ENCODE peak calls at places on chromosomes 16 and 17, in ten cellular contexts. One of them, this sample, is unnamed.

GRCh38 chr16:84722068-84722467 is 22.3 kb downstream of the USP10 start:
- DNase-seq in mucosa of gallbladder: no peak
- DNase-seq in astrocyte of the spinal cord: no peak
- DNase-seq in nephron progenitor cell: no peak
- DNase-seq in fibroblast of lung: no peak
- DNase-seq in dorsolateral prefrontal cortex: no peak
- DNase-seq in iris pigment epithelial cell: no peak
- DNase-seq in aorta: no peak
- DNase-seq in SW 1271: no peak
- DNase-seq in activated B cell treated with CpG ODN at 0.5 μM for 24 hours: no peak
- DNase-seq in this sample: no peak

GRCh38 chr16:86955136-86955890 is 361.9 kb downstream of the C16orf95 start:
- DNase-seq in fibroblast of lung: no peak
- DNase-seq in SW 1271: no peak
- DNase-seq in astrocyte of the spinal cord: no peak
- DNase-seq in activated B cell treated with CpG ODN at 0.5 μM for 24 hours: no peak
- DNase-seq in mucosa of gallbladder: no peak
- DNase-seq in aorta: peak; percentile 38
- DNase-seq in dorsolateral prefrontal cortex: no peak
- DNase-seq in nephron progenitor cell: no peak
- DNase-seq in iris pigment epithelial cell: no peak
- DNase-seq in this sample: no peak

GRCh38 chr17:50474523-50474922 is 4.1 kb upstream of the RSAD1 start:
- DNase-seq in dorsolateral prefrontal cortex: no peak
- DNase-seq in mucosa of gallbladder: no peak
- DNase-seq in SW 1271: no peak
- DNase-seq in astrocyte of the spinal cord: no peak
- DNase-seq in iris pigment epithelial cell: no peak
- DNase-seq in activated B cell treated with CpG ODN at 0.5 μM for 24 hours: no peak
- DNase-seq in aorta: no peak
- DNase-seq in fibroblast of lung: no peak
- DNase-seq in nephron progenitor cell: no peak
- DNase-seq in this sample: no peak

GRCh38 chr16:3641801-3642396 is 12.6 kb upstream of the DNASE1 start:
- DNase-seq in dorsolateral prefrontal cortex: no peak
- DNase-seq in fibroblast of lung: no peak
- DNase-seq in iris pigment epithelial cell: no peak
- DNase-seq in SW 1271: no peak
- DNase-seq in nephron progenitor cell: no peak
- DNase-seq in astrocyte of the spinal cord: no peak
- DNase-seq in aorta: no peak
- DNase-seq in mucosa of gallbladder: no peak
- DNase-seq in activated B cell treated with CpG ODN at 0.5 μM for 24 hours: peak; percentile 12
- DNase-seq in this sample: no peak

GRCh38 chr17:27912989-27913388 is 19.8 kb upstream of the LYRM9 start:
- DNase-seq in activated B cell treated with CpG ODN at 0.5 μM for 24 hours: no peak
- DNase-seq in mucosa of gallbladder: no peak
- DNase-seq in dorsolateral prefrontal cortex: no peak
- DNase-seq in aorta: no peak
- DNase-seq in nephron progenitor cell: no peak
- DNase-seq in SW 1271: no peak
- DNase-seq in astrocyte of the spinal cord: no peak
- DNase-seq in iris pigment epithelial cell: no peak
- DNase-seq in fibroblast of lung: no peak
- DNase-seq in this sample: no peak

GRCh38 chr16:12802661-12803060 is 1.0 kb downstream of the CPPED1 start:
- DNase-seq in iris pigment epithelial cell: no peak
- DNase-seq in activated B cell treated with CpG ODN at 0.5 μM for 24 hours: no peak
- DNase-seq in SW 1271: no peak
- DNase-seq in aorta: no peak
- DNase-seq in fibroblast of lung: no peak
- DNase-seq in astrocyte of the spinal cord: no peak
- DNase-seq in nephron progenitor cell: no peak
- DNase-seq in dorsolateral prefrontal cortex: no peak
- DNase-seq in mucosa of gallbladder: no peak
- DNase-seq in this sample: no peak

GRCh38 chr16:4489030-4489429 is 12.8 kb downstream of the HMOX2 start:
- DNase-seq in iris pigment epithelial cell: peak; percentile 90
- DNase-seq in dorsolateral prefrontal cortex: no peak
- DNase-seq in SW 1271: peak; percentile 17
- DNase-seq in fibroblast of lung: peak; percentile 96
- DNase-seq in nephron progenitor cell: no peak
- DNase-seq in aorta: no peak
- DNase-seq in activated B cell treated with CpG ODN at 0.5 μM for 24 hours: no peak
- DNase-seq in astrocyte of the spinal cord: peak; percentile 79
- DNase-seq in mucosa of gallbladder: no peak
- DNase-seq in this sample: no peak

GRCh38 chr16:66699898-66700297 is 3.4 kb upstream of the CMTM4 start:
- DNase-seq in activated B cell treated with CpG ODN at 0.5 μM for 24 hours: no peak
- DNase-seq in dorsolateral prefrontal cortex: no peak
- DNase-seq in aorta: no peak
- DNase-seq in nephron progenitor cell: no peak
- DNase-seq in iris pigment epithelial cell: no peak
- DNase-seq in astrocyte of the spinal cord: no peak
- DNase-seq in fibroblast of lung: no peak
- DNase-seq in SW 1271: no peak
- DNase-seq in mucosa of gallbladder: no peak
- DNase-seq in this sample: no peak

GRCh38 chr17:43669971-43670644 is 8.4 kb upstream of the MEOX1 start:
- DNase-seq in nephron progenitor cell: peak; percentile 70
- DNase-seq in mucosa of gallbladder: no peak
- DNase-seq in activated B cell treated with CpG ODN at 0.5 μM for 24 hours: no peak
- DNase-seq in astrocyte of the spinal cord: peak; percentile 60
- DNase-seq in aorta: no peak
- DNase-seq in fibroblast of lung: peak; percentile 53
- DNase-seq in iris pigment epithelial cell: peak; percentile 40
- DNase-seq in SW 1271: no peak
- DNase-seq in dorsolateral prefrontal cortex: no peak
- DNase-seq in this sample: no peak

GRCh38 chr17:33667671-33668070 is 374.6 kb upstream of the ASIC2 start:
- DNase-seq in aorta: no peak
- DNase-seq in iris pigment epithelial cell: no peak
- DNase-seq in astrocyte of the spinal cord: no peak
- DNase-seq in SW 1271: no peak
- DNase-seq in nephron progenitor cell: no peak
- DNase-seq in fibroblast of lung: no peak
- DNase-seq in dorsolateral prefrontal cortex: no peak
- DNase-seq in mucosa of gallbladder: no peak
- DNase-seq in activated B cell treated with CpG ODN at 0.5 μM for 24 hours: no peak
- DNase-seq in this sample: no peak

GRCh38 chr17:55540414-55541091 is 29.3 kb upstream of the SMIM36 start:
- DNase-seq in astrocyte of the spinal cord: peak; percentile 49
- DNase-seq in activated B cell treated with CpG ODN at 0.5 μM for 24 hours: no peak
- DNase-seq in iris pigment epithelial cell: peak; percentile 85
- DNase-seq in nephron progenitor cell: no peak
- DNase-seq in mucosa of gallbladder: no peak
- DNase-seq in dorsolateral prefrontal cortex: no peak
- DNase-seq in fibroblast of lung: peak; percentile 81
- DNase-seq in SW 1271: no peak
- DNase-seq in aorta: no peak
- DNase-seq in this sample: peak; percentile 5

GRCh38 chr16:52538511-52538910 is 8.4 kb downstream of the TOX3 start:
- DNase-seq in aorta: no peak
- DNase-seq in dorsolateral prefrontal cortex: no peak
- DNase-seq in nephron progenitor cell: no peak
- DNase-seq in fibroblast of lung: no peak
- DNase-seq in astrocyte of the spinal cord: no peak
- DNase-seq in mucosa of gallbladder: no peak
- DNase-seq in SW 1271: no peak
- DNase-seq in activated B cell treated with CpG ODN at 0.5 μM for 24 hours: no peak
- DNase-seq in iris pigment epithelial cell: no peak
- DNase-seq in this sample: no peak

GRCh38 chr16:3992297-3993051 is 112.0 kb upstream of the CREBBP start:
- DNase-seq in nephron progenitor cell: peak; percentile 46
- DNase-seq in aorta: no peak
- DNase-seq in fibroblast of lung: no peak
- DNase-seq in SW 1271: no peak
- DNase-seq in dorsolateral prefrontal cortex: no peak
- DNase-seq in astrocyte of the spinal cord: no peak
- DNase-seq in mucosa of gallbladder: no peak
- DNase-seq in iris pigment epithelial cell: no peak
- DNase-seq in activated B cell treated with CpG ODN at 0.5 μM for 24 hours: no peak
- DNase-seq in this sample: no peak

GRCh38 chr17:61400786-61401279 is 1.2 kb downstream of the TBX2 start:
- DNase-seq in astrocyte of the spinal cord: no peak
- DNase-seq in iris pigment epithelial cell: no peak
- DNase-seq in SW 1271: no peak
- DNase-seq in dorsolateral prefrontal cortex: no peak
- DNase-seq in activated B cell treated with CpG ODN at 0.5 μM for 24 hours: no peak
- DNase-seq in fibroblast of lung: peak; percentile 53
- DNase-seq in aorta: no peak
- DNase-seq in nephron progenitor cell: no peak
- DNase-seq in mucosa of gallbladder: no peak
- DNase-seq in this sample: no peak

GRCh38 chr17:45971698-45972141 is 27.3 kb upstream of the STH start:
- DNase-seq in activated B cell treated with CpG ODN at 0.5 μM for 24 hours: no peak
- DNase-seq in astrocyte of the spinal cord: no peak
- DNase-seq in iris pigment epithelial cell: no peak
- DNase-seq in SW 1271: no peak
- DNase-seq in fibroblast of lung: no peak
- DNase-seq in aorta: no peak
- DNase-seq in nephron progenitor cell: no peak
- DNase-seq in mucosa of gallbladder: no peak
- DNase-seq in dorsolateral prefrontal cortex: no peak
- DNase-seq in this sample: no peak

GRCh38 chr16:75550211-75550662 is 5.8 kb downstream of the TMEM231 start:
- DNase-seq in dorsolateral prefrontal cortex: no peak
- DNase-seq in fibroblast of lung: peak; percentile 55
- DNase-seq in SW 1271: no peak
- DNase-seq in activated B cell treated with CpG ODN at 0.5 μM for 24 hours: no peak
- DNase-seq in astrocyte of the spinal cord: peak; percentile 53
- DNase-seq in nephron progenitor cell: no peak
- DNase-seq in iris pigment epithelial cell: peak; percentile 73
- DNase-seq in aorta: peak; percentile 61
- DNase-seq in mucosa of gallbladder: peak; percentile 59
- DNase-seq in this sample: no peak

GRCh38 chr17:50660042-50660886 is 25.6 kb downstream of the ABCC3 start:
- DNase-seq in astrocyte of the spinal cord: no peak
- DNase-seq in SW 1271: no peak
- DNase-seq in dorsolateral prefrontal cortex: no peak
- DNase-seq in mucosa of gallbladder: no peak
- DNase-seq in nephron progenitor cell: no peak
- DNase-seq in fibroblast of lung: no peak
- DNase-seq in activated B cell treated with CpG ODN at 0.5 μM for 24 hours: no peak
- DNase-seq in aorta: no peak
- DNase-seq in iris pigment epithelial cell: peak; percentile 32
- DNase-seq in this sample: no peak

GRCh38 chr17:38571833-38572274 is 33.9 kb downstream of the SRCIN1 start:
- DNase-seq in activated B cell treated with CpG ODN at 0.5 μM for 24 hours: no peak
- DNase-seq in nephron progenitor cell: peak; percentile 56
- DNase-seq in astrocyte of the spinal cord: no peak
- DNase-seq in SW 1271: no peak
- DNase-seq in iris pigment epithelial cell: no peak
- DNase-seq in fibroblast of lung: no peak
- DNase-seq in aorta: no peak
- DNase-seq in dorsolateral prefrontal cortex: no peak
- DNase-seq in mucosa of gallbladder: no peak
- DNase-seq in this sample: no peak

GRCh38 chr16:69567031-69567680 is 1.4 kb downstream of the NFAT5 start:
- DNase-seq in nephron progenitor cell: peak; percentile 15
- DNase-seq in fibroblast of lung: peak; percentile 31
- DNase-seq in astrocyte of the spinal cord: peak; percentile 67
- DNase-seq in aorta: no peak
- DNase-seq in mucosa of gallbladder: peak; percentile 11
- DNase-seq in SW 1271: peak; percentile 50
- DNase-seq in dorsolateral prefrontal cortex: no peak
- DNase-seq in iris pigment epithelial cell: no peak
- DNase-seq in activated B cell treated with CpG ODN at 0.5 μM for 24 hours: no peak
- DNase-seq in this sample: no peak

GRCh38 chr17:40097931-40098845 is 2.2 kb downstream of the NR1D1 start:
- DNase-seq in fibroblast of lung: peak; percentile 28
- DNase-seq in nephron progenitor cell: no peak
- DNase-seq in iris pigment epithelial cell: peak; percentile 57
- DNase-seq in astrocyte of the spinal cord: no peak
- DNase-seq in aorta: peak; percentile 89
- DNase-seq in SW 1271: no peak
- DNase-seq in activated B cell treated with CpG ODN at 0.5 μM for 24 hours: no peak
- DNase-seq in mucosa of gallbladder: peak; percentile 86
- DNase-seq in dorsolateral prefrontal cortex: no peak
- DNase-seq in this sample: peak; percentile 84

GRCh38 chr17:58917228-58917627 is 161.6 kb downstream of the PPM1E start:
- DNase-seq in SW 1271: no peak
- DNase-seq in aorta: no peak
- DNase-seq in astrocyte of the spinal cord: no peak
- DNase-seq in activated B cell treated with CpG ODN at 0.5 μM for 24 hours: no peak
- DNase-seq in fibroblast of lung: no peak
- DNase-seq in iris pigment epithelial cell: no peak
- DNase-seq in nephron progenitor cell: no peak
- DNase-seq in dorsolateral prefrontal cortex: no peak
- DNase-seq in mucosa of gallbladder: no peak
- DNase-seq in this sample: no peak